ENCODE peak calls at places on chromosomes 5 and 9, in nine cellular contexts. One of them, this sample, is unnamed. For H3K36me3, the result is how much of the 10 kb centered on the place peaks cover.

GRCh38 chr5:173315495-173316352 is 12.5 kb downstream of the STC2 start:
- DNase-seq in Peyer's patch: no peak
- DNase-seq in lower lobe of right lung: no peak
- DNase-seq in HAP-1: peak
- DNase-seq in cardiac muscle cell: peak
- DNase-seq in heart left ventricle: no peak
- DNase-seq in SJSA1: peak
- DNase-seq in CD4-positive, CD25-positive, alpha-beta regulatory T cell: no peak
- DNase-seq in tibial artery: peak
- DNase-seq in this sample: peak

GRCh38 chr5:87885727-87886126 is 382.9 kb downstream of the TMEM161B start:
- DNase-seq in CD4-positive, CD25-positive, alpha-beta regulatory T cell: no peak
- DNase-seq in Peyer's patch: no peak
- DNase-seq in HAP-1: no peak
- DNase-seq in SJSA1: no peak
- DNase-seq in heart left ventricle: no peak
- DNase-seq in cardiac muscle cell: no peak
- DNase-seq in lower lobe of right lung: no peak
- DNase-seq in tibial artery: no peak
- DNase-seq in this sample: no peak

GRCh38 chr5:134506054-134507039 is 19.1 kb upstream of the JADE2 start:
- DNase-seq in tibial artery: peak
- DNase-seq in SJSA1: no peak
- DNase-seq in cardiac muscle cell: peak
- DNase-seq in Peyer's patch: peak
- DNase-seq in HAP-1: no peak
- DNase-seq in lower lobe of right lung: peak
- DNase-seq in CD4-positive, CD25-positive, alpha-beta regulatory T cell: no peak
- DNase-seq in heart left ventricle: peak
- DNase-seq in this sample: no peak

GRCh38 chr5:105961572-105961971 is 1709.2 kb downstream of the EFNA5 start:
- DNase-seq in cardiac muscle cell: no peak
- DNase-seq in CD4-positive, CD25-positive, alpha-beta regulatory T cell: no peak
- DNase-seq in Peyer's patch: no peak
- DNase-seq in HAP-1: no peak
- DNase-seq in SJSA1: no peak
- DNase-seq in heart left ventricle: no peak
- DNase-seq in lower lobe of right lung: no peak
- DNase-seq in tibial artery: no peak
- DNase-seq in this sample: no peak

GRCh38 chr5:173963107-173963506 is 25.9 kb upstream of the C5orf47 start:
- DNase-seq in lower lobe of right lung: no peak
- DNase-seq in tibial artery: no peak
- DNase-seq in CD4-positive, CD25-positive, alpha-beta regulatory T cell: no peak
- DNase-seq in cardiac muscle cell: no peak
- DNase-seq in HAP-1: no peak
- DNase-seq in Peyer's patch: no peak
- DNase-seq in heart left ventricle: no peak
- DNase-seq in SJSA1: no peak
- DNase-seq in this sample: no peak

GRCh38 chr9:83981126-83981871 is 694 bp downstream of the RMI1 start:
- DNase-seq in HAP-1: peak
- DNase-seq in cardiac muscle cell: peak
- DNase-seq in tibial artery: peak
- DNase-seq in Peyer's patch: peak
- DNase-seq in CD4-positive, CD25-positive, alpha-beta regulatory T cell: no peak
- DNase-seq in SJSA1: peak
- DNase-seq in heart left ventricle: no peak
- DNase-seq in lower lobe of right lung: no peak
- DNase-seq in this sample: peak

GRCh38 chr9:109244179-109245132 is 76.4 kb downstream of the EPB41L4B start:
- DNase-seq in Peyer's patch: peak
- DNase-seq in heart left ventricle: peak
- DNase-seq in SJSA1: peak
- DNase-seq in lower lobe of right lung: peak
- DNase-seq in cardiac muscle cell: peak
- DNase-seq in CD4-positive, CD25-positive, alpha-beta regulatory T cell: peak
- DNase-seq in tibial artery: peak
- DNase-seq in HAP-1: peak
- DNase-seq in this sample: peak

GRCh38 chr9:124293712-124294504 is 36.2 kb downstream of the NEK6 start:
- DNase-seq in lower lobe of right lung: no peak
- DNase-seq in CD4-positive, CD25-positive, alpha-beta regulatory T cell: no peak
- DNase-seq in SJSA1: no peak
- DNase-seq in Peyer's patch: peak
- DNase-seq in tibial artery: no peak
- DNase-seq in cardiac muscle cell: no peak
- DNase-seq in HAP-1: no peak
- DNase-seq in heart left ventricle: no peak
- DNase-seq in this sample: no peak

GRCh38 chr5:44603496-44604272 is 205.1 kb upstream of the MRPS30 start:
- DNase-seq in tibial artery: no peak
- DNase-seq in SJSA1: no peak
- DNase-seq in Peyer's patch: no peak
- DNase-seq in cardiac muscle cell: no peak
- DNase-seq in CD4-positive, CD25-positive, alpha-beta regulatory T cell: no peak
- DNase-seq in HAP-1: peak
- DNase-seq in lower lobe of right lung: no peak
- DNase-seq in heart left ventricle: no peak
- DNase-seq in this sample: peak

GRCh38 chr9:112025886-112026285 is 129.3 kb downstream of the UGCG start:
- DNase-seq in heart left ventricle: no peak
- DNase-seq in cardiac muscle cell: no peak
- DNase-seq in SJSA1: no peak
- DNase-seq in CD4-positive, CD25-positive, alpha-beta regulatory T cell: no peak
- DNase-seq in lower lobe of right lung: no peak
- DNase-seq in tibial artery: no peak
- DNase-seq in Peyer's patch: no peak
- DNase-seq in HAP-1: no peak
- DNase-seq in this sample: no peak

GRCh38 chr5:115758356-115758755 is 58.1 kb downstream of the CDO1 start:
- DNase-seq in Peyer's patch: no peak
- DNase-seq in HAP-1: no peak
- DNase-seq in heart left ventricle: no peak
- DNase-seq in lower lobe of right lung: no peak
- DNase-seq in SJSA1: no peak
- DNase-seq in tibial artery: no peak
- DNase-seq in CD4-positive, CD25-positive, alpha-beta regulatory T cell: no peak
- DNase-seq in cardiac muscle cell: no peak
- DNase-seq in this sample: no peak

GRCh38 chr5:131523500-131524185 is 111.4 kb downstream of the RAPGEF6 start:
- DNase-seq in heart left ventricle: no peak
- DNase-seq in HAP-1: no peak
- DNase-seq in tibial artery: no peak
- DNase-seq in Peyer's patch: no peak
- DNase-seq in SJSA1: no peak
- DNase-seq in cardiac muscle cell: no peak
- DNase-seq in CD4-positive, CD25-positive, alpha-beta regulatory T cell: no peak
- DNase-seq in lower lobe of right lung: no peak
- DNase-seq in this sample: no peak

GRCh38 chr5:15007549-15008142 is 136.1 kb upstream of the ANKH start:
- DNase-seq in lower lobe of right lung: no peak
- DNase-seq in tibial artery: no peak
- DNase-seq in Peyer's patch: no peak
- DNase-seq in heart left ventricle: no peak
- DNase-seq in cardiac muscle cell: no peak
- DNase-seq in HAP-1: peak
- DNase-seq in SJSA1: no peak
- DNase-seq in CD4-positive, CD25-positive, alpha-beta regulatory T cell: no peak
- DNase-seq in this sample: no peak

GRCh38 chr9:79912641-79913040 is 340.9 kb downstream of the TLE4 start:
- DNase-seq in cardiac muscle cell: no peak
- DNase-seq in heart left ventricle: no peak
- DNase-seq in Peyer's patch: no peak
- DNase-seq in tibial artery: no peak
- DNase-seq in lower lobe of right lung: no peak
- DNase-seq in SJSA1: no peak
- DNase-seq in CD4-positive, CD25-positive, alpha-beta regulatory T cell: no peak
- DNase-seq in HAP-1: no peak
- DNase-seq in this sample: no peak

GRCh38 chr9:2919347-2919746 is 75.5 kb upstream of the PUM3 start:
- DNase-seq in lower lobe of right lung: no peak
- DNase-seq in heart left ventricle: no peak
- DNase-seq in cardiac muscle cell: no peak
- DNase-seq in SJSA1: no peak
- DNase-seq in CD4-positive, CD25-positive, alpha-beta regulatory T cell: no peak
- DNase-seq in HAP-1: no peak
- DNase-seq in tibial artery: no peak
- DNase-seq in Peyer's patch: no peak
- DNase-seq in this sample: no peak

GRCh38 chr5:133330956-133331355 is 279.1 kb downstream of the HSPA4 start:
- DNase-seq in HAP-1: no peak
- DNase-seq in SJSA1: no peak
- DNase-seq in tibial artery: no peak
- DNase-seq in Peyer's patch: no peak
- DNase-seq in cardiac muscle cell: no peak
- DNase-seq in lower lobe of right lung: no peak
- DNase-seq in heart left ventricle: no peak
- DNase-seq in CD4-positive, CD25-positive, alpha-beta regulatory T cell: no peak
- DNase-seq in this sample: no peak

GRCh38 chr9:14383296-14383695 is 69.4 kb upstream of the NFIB start:
- DNase-seq in HAP-1: no peak
- DNase-seq in tibial artery: no peak
- DNase-seq in CD4-positive, CD25-positive, alpha-beta regulatory T cell: no peak
- DNase-seq in SJSA1: no peak
- DNase-seq in heart left ventricle: no peak
- DNase-seq in Peyer's patch: no peak
- DNase-seq in lower lobe of right lung: no peak
- DNase-seq in cardiac muscle cell: peak
- DNase-seq in this sample: no peak

GRCh38 chr5:93236807-93237421 is 344.1 kb downstream of the NR2F1-AS1 start:
- DNase-seq in Peyer's patch: no peak
- DNase-seq in SJSA1: no peak
- DNase-seq in lower lobe of right lung: no peak
- DNase-seq in CD4-positive, CD25-positive, alpha-beta regulatory T cell: no peak
- DNase-seq in cardiac muscle cell: no peak
- DNase-seq in HAP-1: no peak
- DNase-seq in heart left ventricle: no peak
- DNase-seq in tibial artery: no peak
- DNase-seq in this sample: no peak

GRCh38 chr9:70407081-70407503 is 7.4 kb downstream of the KLF9 start:
- DNase-seq in cardiac muscle cell: no peak
- DNase-seq in heart left ventricle: no peak
- DNase-seq in HAP-1: no peak
- DNase-seq in SJSA1: peak
- DNase-seq in lower lobe of right lung: no peak
- DNase-seq in tibial artery: no peak
- DNase-seq in CD4-positive, CD25-positive, alpha-beta regulatory T cell: no peak
- DNase-seq in Peyer's patch: no peak
- DNase-seq in this sample: no peak

GRCh38 chr5:170302729-170303501 is 5.3 kb upstream of the LCP2 start:
- DNase-seq in CD4-positive, CD25-positive, alpha-beta regulatory T cell: peak
- DNase-seq in SJSA1: no peak
- DNase-seq in HAP-1: no peak
- DNase-seq in lower lobe of right lung: peak
- DNase-seq in cardiac muscle cell: peak
- DNase-seq in tibial artery: peak
- DNase-seq in heart left ventricle: peak
- DNase-seq in Peyer's patch: peak
- DNase-seq in this sample: no peak

GRCh38 chr5:107564896-107565295 is 105.8 kb downstream of the EFNA5 start:
- DNase-seq in Peyer's patch: no peak
- DNase-seq in HAP-1: no peak
- DNase-seq in lower lobe of right lung: no peak
- DNase-seq in tibial artery: no peak
- DNase-seq in cardiac muscle cell: no peak
- DNase-seq in CD4-positive, CD25-positive, alpha-beta regulatory T cell: no peak
- DNase-seq in heart left ventricle: no peak
- DNase-seq in SJSA1: no peak
- DNase-seq in this sample: no peak

GRCh38 chr5:72888595-72888994 is 67.2 kb upstream of the FCHO2 start:
- DNase-seq in tibial artery: no peak
- DNase-seq in Peyer's patch: no peak
- DNase-seq in cardiac muscle cell: no peak
- DNase-seq in CD4-positive, CD25-positive, alpha-beta regulatory T cell: no peak
- DNase-seq in heart left ventricle: no peak
- DNase-seq in SJSA1: no peak
- DNase-seq in HAP-1: no peak
- DNase-seq in lower lobe of right lung: no peak
- DNase-seq in this sample: no peak
- H3K36me3 ChIP-seq in tibial artery: half or more
- H3K36me3 ChIP-seq in Peyer's patch: half or more
- H3K36me3 ChIP-seq in cardiac muscle cell: half or more
- H3K36me3 ChIP-seq in CD4-positive, CD25-positive, alpha-beta regulatory T cell: half or more
- H3K36me3 ChIP-seq in heart left ventricle: half or more
- H3K36me3 ChIP-seq in SJSA1: half or more
- H3K36me3 ChIP-seq in HAP-1: half or more
- H3K36me3 ChIP-seq in lower lobe of right lung: half or more
- H3K36me3 ChIP-seq in this sample: half or more

GRCh38 chr9:6428940-6429889 is 16.2 kb downstream of the UHRF2 start:
- DNase-seq in CD4-positive, CD25-positive, alpha-beta regulatory T cell: peak
- DNase-seq in lower lobe of right lung: no peak
- DNase-seq in cardiac muscle cell: no peak
- DNase-seq in SJSA1: no peak
- DNase-seq in Peyer's patch: peak
- DNase-seq in tibial artery: no peak
- DNase-seq in HAP-1: no peak
- DNase-seq in heart left ventricle: no peak
- DNase-seq in this sample: no peak

GRCh38 chr9:6426117-6426516 is 13.1 kb downstream of the UHRF2 start:
- DNase-seq in tibial artery: no peak
- DNase-seq in heart left ventricle: no peak
- DNase-seq in cardiac muscle cell: no peak
- DNase-seq in SJSA1: no peak
- DNase-seq in HAP-1: no peak
- DNase-seq in CD4-positive, CD25-positive, alpha-beta regulatory T cell: no peak
- DNase-seq in lower lobe of right lung: no peak
- DNase-seq in Peyer's patch: no peak
- DNase-seq in this sample: no peak
- H3K36me3 ChIP-seq in tibial artery: under half
- H3K36me3 ChIP-seq in heart left ventricle: under half
- H3K36me3 ChIP-seq in cardiac muscle cell: under half
- H3K36me3 ChIP-seq in SJSA1: under half
- H3K36me3 ChIP-seq in HAP-1: under half
- H3K36me3 ChIP-seq in CD4-positive, CD25-positive, alpha-beta regulatory T cell: under half
- H3K36me3 ChIP-seq in lower lobe of right lung: under half
- H3K36me3 ChIP-seq in Peyer's patch: under half
- H3K36me3 ChIP-seq in this sample: under half

GRCh38 chr9:129013674-129014073 is 14.5 kb downstream of the SH3GLB2 start:
- DNase-seq in lower lobe of right lung: no peak
- DNase-seq in Peyer's patch: no peak
- DNase-seq in heart left ventricle: no peak
- DNase-seq in HAP-1: no peak
- DNase-seq in tibial artery: no peak
- DNase-seq in CD4-positive, CD25-positive, alpha-beta regulatory T cell: no peak
- DNase-seq in cardiac muscle cell: no peak
- DNase-seq in SJSA1: no peak
- DNase-seq in this sample: no peak
- H3K36me3 ChIP-seq in lower lobe of right lung: half or more
- H3K36me3 ChIP-seq in Peyer's patch: half or more
- H3K36me3 ChIP-seq in heart left ventricle: half or more
- H3K36me3 ChIP-seq in HAP-1: under half
- H3K36me3 ChIP-seq in tibial artery: half or more
- H3K36me3 ChIP-seq in CD4-positive, CD25-positive, alpha-beta regulatory T cell: under half
- H3K36me3 ChIP-seq in cardiac muscle cell: under half
- H3K36me3 ChIP-seq in SJSA1: under half
- H3K36me3 ChIP-seq in this sample: under half

DNA sequence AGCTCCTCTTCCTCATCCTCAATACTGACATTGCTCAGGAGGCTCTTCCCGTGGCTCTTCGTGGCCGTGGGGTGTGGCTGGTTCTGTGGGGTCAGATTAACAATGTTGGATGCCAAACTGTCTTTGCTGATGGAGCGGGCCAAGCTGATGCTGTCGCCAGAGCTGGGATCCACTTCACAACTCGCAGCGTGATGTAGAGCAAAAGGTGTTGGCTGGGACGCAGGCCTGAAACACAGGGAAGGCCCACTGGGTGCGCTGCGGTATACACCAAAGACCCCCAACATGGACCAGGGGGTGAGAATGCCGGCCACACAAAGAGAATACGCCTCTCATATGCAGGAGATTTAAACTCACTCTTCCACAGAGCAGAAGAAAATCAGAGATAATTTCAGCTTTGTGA is 84.3 kb downstream of the CAMSAP1 start:
- DNase-seq in lower lobe of right lung: no peak
- DNase-seq in tibial artery: no peak
- DNase-seq in CD4-positive, CD25-positive, alpha-beta regulatory T cell: no peak
- DNase-seq in cardiac muscle cell: no peak
- DNase-seq in HAP-1: no peak
- DNase-seq in SJSA1: no peak
- DNase-seq in heart left ventricle: no peak
- DNase-seq in Peyer's patch: peak
- DNase-seq in this sample: no peak
- H3K36me3 ChIP-seq in lower lobe of right lung: half or more
- H3K36me3 ChIP-seq in tibial artery: half or more
- H3K36me3 ChIP-seq in CD4-positive, CD25-positive, alpha-beta regulatory T cell: half or more
- H3K36me3 ChIP-seq in cardiac muscle cell: under half
- H3K36me3 ChIP-seq in HAP-1: half or more
- H3K36me3 ChIP-seq in SJSA1: under half
- H3K36me3 ChIP-seq in heart left ventricle: half or more
- H3K36me3 ChIP-seq in Peyer's patch: half or more
- H3K36me3 ChIP-seq in this sample: half or more

This sample was measured in BE2C.